ENCODE peak calls at places on chromosomes 7 and 10, in five cellular contexts. T is cardiac fibroblast, A is T-helper 1 cell, J is COR-L47, L is psoas muscle. G is an unnamed sample.

GRCh38 chr10:36437367-36437766 is 688.0 kb upstream of the ANKRD30A start:
- DNase-seq in T (no peak), J (no peak), L (no peak), A (no peak), G (no peak)

GRCh38 chr7:129529643-129530042 is 27.3 kb downstream of the SMKR1 start:
- DNase-seq in L (no peak), J (no peak), T (no peak), A (no peak), G (no peak)

GRCh38 chr7:69603937-69604494 is 5.7 kb downstream of the AUTS2 start:
- DNase-seq in L (no peak), T (no peak), J (no peak), A (no peak), G (no peak)

GRCh38 chr7:133742709-133743538 is 384.2 kb upstream of the LRGUK start:
- DNase-seq in A (no peak), J (no peak), T (peak; percentile 62), L (no peak), G (no peak)

GRCh38 chr7:14219125-14219524 is 229.7 kb upstream of the ETV1 start:
- DNase-seq in L (no peak), J (no peak), T (peak; percentile 24), A (no peak), G (no peak)

GRCh38 chr7:43723002-43723331 is 6.4 kb downstream of the COA1 start:
- DNase-seq in L (no peak), T (no peak), A (no peak), J (no peak), G (no peak)

GRCh38 chr10:43230909-43231522 is 35.8 kb downstream of the RASGEF1A start:
- DNase-seq in J (no peak), T (no peak), L (no peak), A (no peak), G (no peak)

GRCh38 chr7:23469150-23469960 is 936 bp downstream of the IGF2BP3 start:
- DNase-seq in A (peak; percentile 19), T (peak; percentile 16), J (peak; percentile 22), L (no peak), G (no peak)

GRCh38 chr10:125060038-125060437 is 100.3 kb downstream of the CTBP2 start:
- DNase-seq in A (no peak), L (no peak), T (peak; percentile 48), J (no peak), G (no peak)

GRCh38 chr7:158650821-158651225 is 53.8 kb downstream of the NCAPG2 start:
- DNase-seq in J (no peak), A (no peak), T (peak; percentile 91), L (no peak), G (no peak)

GRCh38 chr10:36181421-36181820 is 539.3 kb upstream of the FZD8 start:
- DNase-seq in T (peak; percentile 27), L (no peak), J (no peak), A (no peak), G (no peak)

GRCh38 chr7:22900101-22900500 is 77.5 kb upstream of the TOMM7 start:
- DNase-seq in L (no peak), A (no peak), J (peak; percentile 49), T (no peak), G (no peak)

GRCh38 chr7:151454306-151454705 is 14.4 kb upstream of the CRYGN start:
- DNase-seq in T (no peak), L (no peak), A (no peak), J (no peak), G (no peak)

GRCh38 chr10:79179404-79180309 is 110.9 kb downstream of the ZMIZ1 start:
- DNase-seq in L (no peak), T (no peak), J (peak; percentile 81), A (no peak), G (no peak)

GRCh38 chr7:19621740-19622139 is 87.1 kb downstream of the POLR1F start:
- DNase-seq in J (peak; percentile 12), A (no peak), L (no peak), T (peak; percentile 61), G (no peak)

GRCh38 chr10:110629680-110630191 is 14.4 kb upstream of the RBM20 start:
- DNase-seq in T (peak; percentile 55), L (no peak), A (no peak), J (peak; percentile 86), G (no peak)

GRCh38 chr7:43516581-43517342 is 66.1 kb upstream of the STK17A start:
- DNase-seq in L (no peak), A (no peak), T (no peak), J (no peak), G (no peak)

GRCh38 chr7:82204694-82205093 is 238.9 kb downstream of the CACNA2D1 start:
- DNase-seq in J (no peak), A (no peak), L (peak; percentile 70), T (peak; percentile 93), G (no peak)

GRCh38 chr7:40297741-40298311 is 163.0 kb downstream of the SUGCT start:
- DNase-seq in A (no peak), L (no peak), T (peak; percentile 87), J (no peak), G (no peak)

GRCh38 chr10:29174389-29174788 is 114.5 kb upstream of the LYZL1 start:
- DNase-seq in J (no peak), T (peak; percentile 29), L (no peak), A (no peak), G (no peak)

GRCh38 chr10:128043259-128044045 is 82.8 kb downstream of the MKI67 start:
- DNase-seq in L (no peak), T (no peak), J (no peak), A (no peak), G (peak; percentile 44)

GRCh38 chr7:1902231-1902855 is 232.3 kb downstream of the ELFN1 start:
- DNase-seq in J (no peak), A (no peak), L (peak; percentile 2), T (no peak), G (peak; percentile 70)

GRCh38 chr7:84389242-84389641 is 194.7 kb upstream of the SEMA3A start:
- DNase-seq in J (no peak), T (no peak), L (no peak), A (no peak), G (no peak)

G was measured in posterior vena cava.